ENCODE peak calls at places on chromosomes 4 and X, in seven cellular contexts. W, G, O, R, M, X and S are unnamed samples.

GRCh38 chrX:140157611-140158010 is 192.3 kb upstream of the CXorf66 start:
- DNase-seq in W (no peak), G (no peak), O (no peak), R (no peak), M (no peak), X (no peak), S (no peak)

GRCh38 chrX:40107291-40108083 is 9.7 kb upstream of the BCOR start:
- DNase-seq in W (no peak), G (peak), O (no peak), R (no peak), M (peak), X (no peak), S (no peak)

GRCh38 chrX:113947548-113947947 is 636.3 kb upstream of the HTR2C start:
- DNase-seq in W (no peak), G (no peak), O (peak), R (no peak), M (no peak), X (peak), S (no peak)

GRCh38 chr4:174256277-174256713 is 27.2 kb downstream of the FBXO8 start:
- DNase-seq in W (no peak), G (no peak), O (no peak), R (no peak), M (no peak), X (no peak), S (no peak)

GRCh38 chr4:17276821-17277220 is 235.1 kb downstream of the QDPR start:
- DNase-seq in W (no peak), G (no peak), O (no peak), R (no peak), M (no peak), X (no peak), S (no peak)

GRCh38 chrX:96563663-96564062 is 121.0 kb upstream of the DIAPH2 start:
- DNase-seq in W (no peak), G (no peak), O (no peak), R (no peak), M (no peak), X (no peak), S (no peak)

GRCh38 chr4:76206222-76206942 is 7.2 kb downstream of the SCARB2 start:
- DNase-seq in W (no peak), G (no peak), O (no peak), R (no peak), M (peak), X (no peak), S (no peak)

GRCh38 chr4:41339812-41340809 is 83.4 kb downstream of the UCHL1 start:
- DNase-seq in W (no peak), G (no peak), O (no peak), R (no peak), M (peak), X (no peak), S (no peak)

GRCh38 chrX:153744210-153745066 is 19.6 kb upstream of the PLXNB3 start:
- DNase-seq in W (no peak), G (peak), O (no peak), R (no peak), M (peak), X (no peak), S (no peak)

GRCh38 chrX:118823263-118824172 is at the start of gene ZCCHC12:
- DNase-seq in W (no peak), G (peak), O (peak), R (peak), M (peak), X (peak), S (peak)

GRCh38 chr4:98661356-98662054 is 3.1 kb upstream of the TSPAN5 start:
- DNase-seq in W (no peak), G (no peak), O (no peak), R (no peak), M (no peak), X (no peak), S (no peak)

GRCh38 chr4:103375278-103375677 is 177.1 kb upstream of the CENPE start:
- DNase-seq in W (no peak), G (no peak), O (no peak), R (no peak), M (no peak), X (no peak), S (no peak)

GRCh38 chr4:140485939-140486338 is 12.2 kb downstream of the MGAT4D start:
- DNase-seq in W (no peak), G (no peak), O (no peak), R (no peak), M (no peak), X (no peak), S (no peak)

GRCh38 chr4:836781-837301 is 10.9 kb upstream of the CPLX1 start:
- DNase-seq in W (no peak), G (no peak), O (no peak), R (no peak), M (no peak), X (peak), S (no peak)

GRCh38 chrX:439719-440118 is 53.0 kb upstream of the PPP2R3B start:
- DNase-seq in W (no peak), G (no peak), O (no peak), R (no peak), M (no peak), X (no peak), S (no peak)

GRCh38 chrX:49995021-49995731 is 72.8 kb downstream of the CLCN5 start:
- DNase-seq in W (no peak), G (no peak), O (no peak), R (no peak), M (no peak), X (peak), S (no peak)

GRCh38 chrX:9343971-9344370 is 120.9 kb upstream of the TBL1X start:
- DNase-seq in W (no peak), G (no peak), O (no peak), R (no peak), M (no peak), X (no peak), S (no peak)

GRCh38 chr4:149291463-149291862 is 524.2 kb downstream of the IQCM start:
- DNase-seq in W (no peak), G (no peak), O (no peak), R (no peak), M (no peak), X (no peak), S (no peak)

GRCh38 chr4:24794916-24795665 is at the start of gene SOD3:
- DNase-seq in W (no peak), G (peak), O (peak), R (no peak), M (no peak), X (peak), S (no peak)

DNA sequence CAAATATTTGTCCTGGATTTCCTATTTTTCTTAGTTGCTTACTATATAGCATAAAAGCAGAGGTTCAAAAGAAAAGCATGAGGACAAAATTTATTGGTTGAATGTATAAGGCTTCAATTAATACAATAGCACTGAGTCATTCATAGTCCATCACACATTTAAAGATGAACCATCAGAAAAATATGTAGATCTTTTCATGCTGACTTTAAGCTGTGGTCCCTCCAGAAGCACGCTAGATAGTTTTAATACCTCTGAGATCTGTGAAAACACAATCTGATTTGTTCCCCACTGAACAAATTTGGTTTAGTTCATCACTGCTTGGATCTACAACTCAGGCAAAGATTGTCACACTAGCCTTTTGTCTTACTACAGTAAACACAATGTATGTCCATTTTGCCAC is 377.2 kb upstream of the ANXA10 start:
- DNase-seq in W (no peak), G (no peak), O (no peak), R (no peak), M (no peak), X (no peak), S (no peak)
- TF ChIP-seq TAF1 in W (no peak), G (no peak), O (no peak), R (no peak), M (no peak), X (no peak), S (no peak)

DNA sequence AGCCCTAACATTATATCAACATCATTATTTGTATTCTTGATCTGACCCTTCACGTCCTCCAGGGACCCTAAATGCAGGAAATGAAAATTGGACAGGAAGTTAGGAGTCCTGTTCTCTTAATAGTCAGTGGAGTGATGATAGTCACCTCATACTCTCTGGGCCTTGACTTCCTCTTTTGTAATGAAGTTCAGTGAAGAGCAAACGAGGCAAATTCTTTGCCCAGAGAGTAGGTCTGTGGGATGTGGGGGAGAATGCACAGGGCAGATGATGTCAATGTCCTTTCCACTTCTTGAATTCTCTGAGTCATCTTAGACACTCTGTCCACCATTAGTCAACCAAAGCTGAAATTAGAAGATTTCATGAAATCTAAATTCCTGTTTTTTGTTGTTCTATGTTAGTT is 17.1 kb upstream of the GPRIN3 start:
- DNase-seq in W (peak), G (no peak), O (no peak), R (no peak), M (no peak), X (no peak), S (no peak)
- TF ChIP-seq TAF1 in W (no peak), G (no peak), O (no peak), R (no peak), M (no peak), X (no peak), S (no peak)

GRCh38 chrX:135191838-135192237 is 20.6 kb upstream of the CT55 start:
- DNase-seq in W (no peak), G (no peak), O (no peak), R (no peak), M (no peak), X (no peak), S (no peak)

GRCh38 chrX:135185795-135186443 is 14.7 kb upstream of the CT55 start:
- DNase-seq in W (peak), G (no peak), O (peak), R (peak), M (peak), X (peak), S (no peak)
- TF ChIP-seq TAF1 in W (no peak), G (no peak), O (no peak), R (no peak), M (no peak), X (no peak), S (no peak)

GRCh38 chrX:23694606-23695005 is 27.3 kb downstream of the PRDX4 start:
- DNase-seq in W (peak), G (no peak), O (peak), R (peak), M (peak), X (peak), S (peak)
- TF ChIP-seq TAF1 in W (no peak), G (no peak), O (no peak), R (no peak), M (no peak), X (no peak), S (no peak)

GRCh38 chrX:7996414-7996813 is 69.2 kb upstream of the PNPLA4 start:
- DNase-seq in W (no peak), G (no peak), O (peak), R (no peak), M (peak), X (peak), S (no peak)
- TF ChIP-seq TAF1 in W (no peak), G (no peak), O (no peak), R (no peak), M (no peak), X (no peak), S (no peak)